ENCODE peak calls at places on chromosomes 5 and 9, in eight cellular contexts. P, H, Y, G, W, R, M and C are unnamed samples.

GRCh38 chr5:155836404-155836803 is 490.6 kb upstream of the SGCD start:
- DNase-seq in G (no peak), H (no peak), Y (no peak), P (no peak), W (no peak), M (no peak), R (no peak), C (no peak)

GRCh38 chr5:6583049-6583880 is 49.6 kb downstream of the NSUN2 start:
- DNase-seq in Y (no peak), H (no peak), M (no peak), W (no peak), P (peak), G (no peak), R (no peak), C (peak)

GRCh38 chr9:97555164-97555563 is 53.7 kb downstream of the TMOD1 start:
- DNase-seq in R (no peak), G (peak), M (no peak), H (no peak), W (no peak), P (peak), Y (no peak), C (no peak)

GRCh38 chr5:167861134-167861930 is 430.1 kb upstream of the WWC1 start:
- DNase-seq in W (no peak), R (no peak), P (peak), G (no peak), M (no peak), Y (no peak), H (peak), C (peak)

GRCh38 chr5:158026248-158027031 is 167.5 kb upstream of the CLINT1 start:
- DNase-seq in M (no peak), H (no peak), P (peak), R (no peak), Y (no peak), W (no peak), G (no peak), C (peak)

GRCh38 chr5:74149395-74149794 is 491.1 kb downstream of the ENC1 start:
- DNase-seq in H (peak), Y (no peak), G (peak), P (peak), W (peak), M (peak), R (no peak), C (peak)

GRCh38 chr9:137255448-137256114 is 454 bp downstream of the NELFB start:
- DNase-seq in H (peak), W (no peak), Y (no peak), R (no peak), G (peak), P (peak), M (no peak), C (peak)

GRCh38 chr5:73233053-73233460 is 60.1 kb downstream of the TMEM174 start:
- DNase-seq in R (no peak), P (no peak), H (no peak), M (no peak), G (no peak), Y (no peak), W (no peak), C (no peak)

GRCh38 chr9:110308504-110309109 is 29.1 kb downstream of the TXNDC8 start:
- DNase-seq in W (no peak), G (no peak), M (no peak), R (no peak), P (no peak), Y (no peak), H (no peak), C (no peak)

GRCh38 chr9:22052376-22052945 is 43.4 kb upstream of the CDKN2B start:
- DNase-seq in Y (no peak), G (no peak), M (no peak), H (no peak), P (peak), W (peak), R (no peak), C (peak)

GRCh38 chr5:93460286-93460685 is 120.7 kb downstream of the NR2F1-AS1 start:
- DNase-seq in H (no peak), G (no peak), M (no peak), R (no peak), Y (no peak), W (no peak), P (no peak), C (no peak)

GRCh38 chr5:158938181-158938580 is 161.5 kb downstream of the EBF1 start:
- DNase-seq in W (no peak), Y (no peak), M (no peak), G (no peak), R (no peak), H (no peak), P (no peak), C (no peak)

GRCh38 chr5:60810036-60810435 is 34.0 kb downstream of the ELOVL7 start:
- DNase-seq in M (no peak), G (no peak), Y (no peak), R (no peak), P (no peak), W (no peak), H (no peak), C (no peak)

GRCh38 chr9:128689820-128690683 is 1.0 kb downstream of the SET start:
- DNase-seq in P (peak), H (peak), M (no peak), R (peak), Y (peak), W (no peak), G (no peak), C (peak)

GRCh38 chr5:141691286-141691866 is 9.3 kb upstream of the ARAP3 start:
- DNase-seq in G (no peak), W (no peak), M (no peak), Y (no peak), H (no peak), R (no peak), P (no peak), C (no peak)

GRCh38 chr9:126986506-126986951 is 71.9 kb downstream of the RALGPS1 start:
- DNase-seq in P (peak), W (peak), M (no peak), Y (no peak), R (peak), G (no peak), H (peak), C (peak)

GRCh38 chr9:124139001-124139400 is 118.7 kb upstream of the NEK6 start:
- DNase-seq in G (no peak), W (no peak), M (no peak), Y (no peak), P (peak), H (no peak), R (no peak), C (no peak)

GRCh38 chr5:97297063-97297715 is 114.1 kb upstream of the RIOK2 start:
- DNase-seq in H (peak), G (no peak), Y (no peak), M (no peak), W (peak), P (peak), R (no peak), C (peak)
- TF ChIP-seq CTCF in H (peak), G (peak), Y (no peak), M (no peak), W (peak), P (peak), R (no peak), C (peak)

GRCh38 chr9:15231788-15232635 is 75.0 kb downstream of the TTC39B start:
- DNase-seq in R (no peak), Y (no peak), G (no peak), P (peak), M (no peak), W (no peak), H (peak), C (peak)
- TF ChIP-seq CTCF in R (no peak), Y (peak), G (peak), P (peak), M (no peak), W (peak), H (peak), C (peak)

DNA sequence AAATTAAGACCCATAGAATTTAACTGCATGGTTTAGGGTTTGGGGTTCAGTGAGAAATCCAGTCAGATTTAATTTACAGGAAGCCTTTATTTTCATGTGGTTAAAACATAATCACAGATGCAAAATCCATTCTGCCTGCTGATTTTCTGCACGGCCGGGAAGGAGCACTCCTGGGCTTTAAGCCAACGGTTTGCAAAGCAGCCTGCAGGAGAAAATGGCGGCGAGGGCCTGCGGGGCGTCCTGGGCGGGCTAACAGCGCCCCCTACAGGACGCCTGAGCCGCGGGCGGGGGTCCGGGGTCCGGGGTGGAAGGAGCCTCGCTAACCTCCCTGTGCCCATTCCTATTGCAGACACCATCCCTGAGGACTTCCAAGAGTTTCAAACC is 47.6 kb downstream of the THBS4 start:
- DNase-seq in Y (no peak), R (peak), M (peak), H (peak), G (peak), P (peak), W (no peak), C (peak)
- TF ChIP-seq CTCF in Y (peak), R (peak), M (no peak), H (peak), G (peak), P (peak), W (peak), C (peak)

GRCh38 chr9:108419379-108419778 is 436.4 kb downstream of the ACTL7B start:
- DNase-seq in M (no peak), R (no peak), P (no peak), G (no peak), Y (no peak), H (no peak), W (no peak), C (no peak)

GRCh38 chr9:108417726-108418125 is 438.1 kb downstream of the ACTL7B start:
- DNase-seq in P (peak), G (no peak), Y (no peak), M (no peak), R (no peak), H (no peak), W (peak), C (peak)

GRCh38 chr9:108411632-108412031 is 444.2 kb downstream of the ACTL7B start:
- DNase-seq in W (no peak), H (no peak), Y (no peak), G (no peak), R (no peak), P (no peak), M (no peak), C (no peak)

GRCh38 chr9:108412755-108413154 is 443.0 kb downstream of the ACTL7B start:
- DNase-seq in M (no peak), G (no peak), W (peak), R (no peak), P (no peak), Y (no peak), H (peak), C (peak)

DNA sequence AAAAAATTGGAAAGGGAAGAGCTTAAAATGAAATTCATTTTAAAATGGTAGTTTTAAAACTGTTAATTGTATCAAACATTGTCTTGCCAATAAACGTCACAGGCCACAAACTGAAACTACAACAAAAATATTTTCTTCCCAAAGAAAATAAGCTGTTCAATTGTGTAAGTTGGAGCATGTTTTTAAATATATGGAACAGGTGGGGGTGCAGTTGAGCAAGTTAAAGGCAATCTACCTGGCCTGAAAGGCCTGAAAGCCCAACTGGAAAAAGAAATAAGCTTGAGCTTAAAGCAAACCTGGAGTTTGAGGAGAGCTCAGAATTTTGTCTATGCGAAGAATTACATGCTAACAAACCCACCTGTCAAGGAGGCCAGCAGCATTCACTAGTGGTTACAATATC is 439.5 kb downstream of the ACTL7B start:
- DNase-seq in R (no peak), Y (no peak), W (peak), G (no peak), P (peak), H (peak), M (no peak), C (peak)
- TF ChIP-seq CTCF in R (no peak), Y (no peak), W (peak), G (no peak), P (no peak), H (peak), M (no peak), C (peak)

GRCh38 chr5:66498791-66499207 is 97.4 kb upstream of the MAST4 start:
- DNase-seq in M (no peak), P (peak), Y (no peak), G (no peak), W (peak), R (no peak), H (peak), C (peak)
- TF ChIP-seq CTCF in M (no peak), P (no peak), Y (no peak), G (peak), W (peak), R (no peak), H (no peak), C (peak)

GRCh38 chr5:32852535-32852934 is 141.4 kb downstream of the NPR3 start:
- DNase-seq in Y (no peak), M (no peak), W (peak), R (no peak), H (peak), P (peak), G (no peak), C (peak)
- TF ChIP-seq CTCF in Y (peak), M (no peak), W (peak), R (no peak), H (peak), P (peak), G (peak), C (no peak)

DNA sequence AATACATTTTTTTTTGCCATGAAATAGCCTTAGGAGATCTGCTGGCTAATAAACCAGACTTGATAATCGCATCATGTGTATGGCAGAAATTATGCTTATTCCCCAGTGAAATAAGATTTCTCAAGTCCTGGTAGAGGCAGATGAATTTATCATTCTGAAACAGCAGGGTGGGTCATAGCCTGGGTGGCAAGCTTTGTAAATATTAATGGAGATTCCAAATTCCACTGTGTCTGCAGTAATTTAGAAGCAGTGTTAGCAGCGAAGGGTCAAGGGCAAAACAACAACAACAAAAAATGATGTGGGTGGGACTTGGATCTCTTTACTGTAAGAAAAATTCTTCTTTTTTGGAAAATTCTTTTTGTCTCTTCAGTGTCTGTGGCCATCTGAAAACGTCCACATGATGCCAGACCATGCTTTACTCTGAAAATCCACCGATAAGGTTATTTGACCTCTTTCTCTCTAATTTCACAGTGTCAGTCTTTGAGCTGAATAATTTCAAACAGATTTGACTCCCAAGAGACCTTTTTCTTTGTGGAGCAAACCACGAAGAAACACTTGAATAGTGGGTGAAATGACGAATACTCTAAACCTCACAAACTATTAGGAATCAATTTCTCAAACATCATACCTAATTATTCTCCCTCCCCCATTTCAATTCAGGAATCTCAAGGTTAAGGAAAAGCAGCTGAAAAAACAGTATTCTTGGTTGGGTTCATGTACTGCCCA is 106.0 kb upstream of the RPS23 start:
- DNase-seq in R (no peak), P (no peak), M (no peak), Y (no peak), H (no peak), W (no peak), G (no peak), C (no peak)
- TF ChIP-seq CTCF in R (no peak), P (no peak), M (no peak), Y (no peak), H (no peak), W (no peak), G (no peak), C (no peak)